ENCODE peak calls at places on chromosomes 4 and X, in four cellular contexts. O, V, Q and P are unnamed samples.

GRCh38 chr4:86242677-86243076 is 117.2 kb downstream of the MAPK10 start:
- DNase-seq in O (no peak), V (no peak), Q (no peak), P (no peak)

GRCh38 chr4:76696109-76696508 is 201.8 kb downstream of the SOWAHB start:
- DNase-seq in O (no peak), V (no peak), Q (no peak), P (no peak)

GRCh38 chrX:15151267-15152196 is 118.4 kb downstream of the ASB9 start:
- DNase-seq in O (no peak), V (no peak), Q (no peak), P (no peak)

GRCh38 chr4:157075811-157076577 is at the start of gene GLRB:
- DNase-seq in O (no peak), V (no peak), Q (peak; percentile 42), P (peak; percentile 39)

GRCh38 chr4:144644368-144645101 is 1.4 kb upstream of the HHIP start:
- DNase-seq in O (peak; percentile 29), V (no peak), Q (no peak), P (no peak)

GRCh38 chrX:15310117-15310516 is 5.3 kb downstream of the ASB11 start:
- DNase-seq in O (no peak), V (peak; percentile 84), Q (no peak), P (no peak)

GRCh38 chrX:104668550-104668949 is 102.6 kb downstream of the IL1RAPL2 start:
- DNase-seq in O (no peak), V (peak; percentile 3), Q (no peak), P (no peak)

GRCh38 chr4:25862411-25863346 is at the start of gene SEL1L3:
- DNase-seq in O (no peak), V (no peak), Q (peak; percentile 81), P (no peak)

GRCh38 chrX:4277122-4277521 is 563.7 kb upstream of the PRKX start:
- DNase-seq in O (no peak), V (no peak), Q (no peak), P (no peak)

GRCh38 chrX:6778547-6779231 is 243.8 kb upstream of the VCX3A start:
- DNase-seq in O (no peak), V (no peak), Q (no peak), P (peak; percentile 59)

GRCh38 chrX:39821011-39821708 is 276.6 kb downstream of the BCOR start:
- DNase-seq in O (no peak), V (no peak), Q (peak; percentile 42), P (no peak)

GRCh38 chr4:182113774-182114173 is 129.4 kb upstream of the TENM3 start:
- DNase-seq in O (no peak), V (no peak), Q (no peak), P (no peak)

GRCh38 chrX:153926863-153927685 is 1.0 kb upstream of the ARHGAP4 start:
- DNase-seq in O (peak; percentile 93), V (peak; percentile 52), Q (no peak), P (no peak)

GRCh38 chr4:41125558-41126311 is 88.6 kb downstream of the APBB2 start:
- DNase-seq in O (no peak), V (no peak), Q (no peak), P (no peak)

GRCh38 chrX:14964500-14964899 is 91.3 kb downstream of the MOSPD2 start:
- DNase-seq in O (no peak), V (no peak), Q (no peak), P (no peak)

GRCh38 chr4:91826186-91826585 is 477.6 kb upstream of the GRID2 start:
- DNase-seq in O (no peak), V (no peak), Q (no peak), P (no peak)

GRCh38 chr4:99205104-99205979 is 13.7 kb downstream of the ADH6 start:
- DNase-seq in O (no peak), V (no peak), Q (no peak), P (no peak)

GRCh38 chrX:100687128-100687527 is 43.1 kb downstream of the SRPX2 start:
- DNase-seq in O (no peak), V (no peak), Q (no peak), P (no peak)

GRCh38 chr4:86043755-86044592 is 315.9 kb downstream of the MAPK10 start:
- DNase-seq in O (peak; percentile 17), V (peak; percentile 46), Q (no peak), P (no peak)

GRCh38 chr4:148965080-148965479 is 522.9 kb upstream of the NR3C2 start:
- DNase-seq in O (no peak), V (no peak), Q (no peak), P (no peak)

GRCh38 chr4:98565646-98566403 is 92.6 kb downstream of the TSPAN5 start:
- DNase-seq in O (peak; percentile 42), V (no peak), Q (no peak), P (no peak)

GRCh38 chr4:169147217-169147616 is 123.5 kb downstream of the SH3RF1 start:
- DNase-seq in O (no peak), V (no peak), Q (no peak), P (no peak)

DNA sequence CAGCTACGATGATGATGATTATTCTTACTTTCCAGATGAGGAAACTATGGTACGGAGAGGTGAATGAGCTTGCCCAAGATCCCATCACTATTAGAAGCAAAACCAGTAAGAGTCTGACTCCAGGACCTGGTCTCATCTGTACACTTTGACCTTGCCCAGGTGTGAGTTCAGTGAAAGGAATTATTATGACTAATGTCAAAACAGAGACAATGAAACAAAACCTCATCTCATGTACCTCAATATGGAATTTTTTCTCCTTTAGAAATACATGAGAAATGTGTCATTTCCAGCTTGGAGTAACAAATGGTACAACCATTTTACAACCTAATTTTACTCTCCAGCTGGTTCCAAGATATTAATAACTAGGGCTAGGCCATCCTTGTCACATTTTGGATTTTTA is 213.7 kb downstream of the PTTG2 start:
- DNase-seq in O (no peak), V (no peak), Q (no peak), P (no peak)
- H3K27ac ChIP-seq in O (no peak overlapping the region), V (no peak overlapping the region), Q (no peak overlapping the region), P (no peak overlapping the region)

DNA sequence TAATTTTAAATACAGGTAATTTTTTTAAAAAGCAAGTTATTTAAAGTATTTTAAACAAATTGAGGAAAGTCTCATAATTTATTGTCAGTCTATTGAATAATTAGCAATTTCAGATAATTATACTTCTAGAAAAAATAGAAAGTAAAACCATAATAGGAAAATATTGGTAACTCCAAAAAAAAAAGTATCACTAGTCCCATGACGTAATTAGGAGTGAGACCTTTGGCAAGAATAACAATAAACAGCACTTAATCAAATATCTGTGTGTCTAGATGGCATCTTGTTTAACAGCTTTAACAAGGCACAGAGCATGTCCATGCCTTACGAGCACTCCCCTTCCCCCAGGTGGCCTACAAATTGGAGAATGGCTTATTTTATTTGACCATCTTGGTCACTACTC is 1683.6 kb upstream of the AGA start:
- DNase-seq in O (no peak), V (no peak), Q (no peak), P (no peak)
- H3K27ac ChIP-seq in O (no peak overlapping the region), V (no peak overlapping the region), Q (no peak overlapping the region), P (no peak overlapping the region)

GRCh38 chr4:1783970-1784369 is 9.1 kb upstream of the FGFR3 start:
- DNase-seq in O (no peak), V (no peak), Q (no peak), P (no peak)
- H3K27ac ChIP-seq in O (no peak overlapping the region), V (no peak overlapping the region), Q (no peak overlapping the region), P (no peak overlapping the region)

GRCh38 chrX:13077168-13077567 is 32.7 kb upstream of the FAM9C start:
- DNase-seq in O (peak; percentile 38), V (no peak), Q (no peak), P (no peak)
- H3K27ac ChIP-seq in O (peak overlapping the region; percentile 72), V (no peak overlapping the region), Q (no peak overlapping the region), P (no peak overlapping the region)

DNA sequence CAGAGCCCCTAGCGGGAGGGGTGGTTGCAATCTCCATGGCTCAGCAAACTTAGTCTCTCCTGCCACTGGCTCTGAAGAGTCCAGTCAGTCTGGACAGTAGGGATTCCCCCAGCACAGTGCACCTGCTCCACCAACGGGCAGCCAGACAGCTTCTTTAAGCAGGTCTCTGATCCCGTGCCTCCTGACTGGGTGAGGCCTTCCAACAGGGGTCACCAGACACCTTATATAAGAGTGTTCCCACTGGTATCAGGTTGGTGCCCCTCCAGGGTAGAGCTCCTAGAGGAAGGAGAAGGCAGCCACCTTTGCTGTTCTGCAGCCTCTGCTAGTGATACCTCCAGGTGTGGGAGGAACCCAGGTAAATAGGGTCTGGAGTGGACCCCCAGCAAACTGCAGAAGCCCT is 1393.4 kb downstream of the STIM2 start:
- DNase-seq in O (no peak), V (no peak), Q (no peak), P (no peak)
- H3K27ac ChIP-seq in O (no peak overlapping the region), V (no peak overlapping the region), Q (no peak overlapping the region), P (no peak overlapping the region)

GRCh38 chr4:105969575-105969974 is 74.3 kb downstream of the NPNT start:
- DNase-seq in O (no peak), V (no peak), Q (no peak), P (no peak)

GRCh38 chr4:105965183-105965800 is 70.0 kb downstream of the NPNT start:
- DNase-seq in O (no peak), V (no peak), Q (no peak), P (no peak)

GRCh38 chr4:105967058-105967658 is 71.9 kb downstream of the NPNT start:
- DNase-seq in O (no peak), V (no peak), Q (peak; percentile 18), P (no peak)

GRCh38 chr4:105963461-105964400 is 68.5 kb downstream of the NPNT start:
- DNase-seq in O (no peak), V (no peak), Q (no peak), P (no peak)

DNA sequence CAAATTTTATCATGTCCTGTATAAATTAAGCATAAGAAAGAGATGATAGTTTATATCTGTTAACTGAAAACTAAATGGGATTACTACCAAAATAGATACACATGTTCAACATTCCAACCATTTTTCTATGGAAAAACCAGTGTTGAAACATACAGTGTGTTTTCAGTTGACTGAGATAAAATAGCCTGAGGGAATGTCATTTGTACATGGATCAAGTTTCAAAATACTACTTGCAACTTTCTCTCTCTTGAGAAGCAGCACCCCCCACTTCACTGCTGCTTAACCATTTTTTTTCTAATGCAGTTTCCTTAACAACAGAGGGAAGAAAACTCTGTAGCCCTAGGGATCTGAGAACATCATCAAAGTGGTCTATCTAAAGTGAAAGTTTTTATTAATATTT is 70.8 kb downstream of the NPNT start:
- DNase-seq in O (no peak), V (no peak), Q (no peak), P (no peak)
- H3K27ac ChIP-seq in O (no peak overlapping the region), V (no peak overlapping the region), Q (no peak overlapping the region), P (no peak overlapping the region)

GRCh38 chr4:55446578-55446922 is 50.8 kb downstream of the TMEM165 start:
- DNase-seq in O (no peak), V (no peak), Q (no peak), P (no peak)
- H3K27ac ChIP-seq in O (no peak overlapping the region), V (no peak overlapping the region), Q (no peak overlapping the region), P (no peak overlapping the region)

GRCh38 chrX:9311411-9312160 is 153.3 kb upstream of the TBL1X start:
- DNase-seq in O (no peak), V (no peak), Q (no peak), P (no peak)
- H3K27ac ChIP-seq in O (no peak overlapping the region), V (no peak overlapping the region), Q (no peak overlapping the region), P (no peak overlapping the region)

DNA sequence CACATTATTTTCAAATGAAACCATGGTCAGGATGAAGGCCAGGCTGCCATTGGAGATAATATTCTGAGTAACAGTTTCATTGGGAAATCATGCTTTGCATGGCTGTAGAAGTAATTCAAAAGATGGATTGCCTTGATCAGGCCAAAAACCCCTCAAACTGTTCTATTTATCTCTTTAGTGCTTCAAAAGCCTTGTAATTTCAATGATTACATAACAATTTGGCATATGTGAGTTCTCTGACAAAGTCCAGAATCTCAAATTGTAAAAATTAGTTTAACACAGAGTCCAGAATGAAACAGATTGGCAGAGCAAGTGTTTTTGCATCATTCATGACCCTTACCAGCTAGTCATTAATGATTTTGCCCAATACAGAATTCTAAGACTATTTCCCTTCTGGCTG is 347.2 kb downstream of the SPRY1 start:
- DNase-seq in O (no peak), V (no peak), Q (no peak), P (no peak)
- H3K27ac ChIP-seq in O (no peak overlapping the region), V (peak overlapping the region; percentile 32), Q (no peak overlapping the region), P (no peak overlapping the region)